ENCODE peak calls at places on chromosome 1, in seven cellular contexts. A is GM23248; I is type B pancreatic cell; W is stimulated activated CD4-positive, alpha-beta T cell treated with anti-CD3 and anti-CD28 coated beads, Interleukin-1b, Interleukin-23, amount 100 ng/mL, for 4 hours; R is activated CD4-positive, CD25-positive, alpha-beta regulatory T cell; C is fibroblast of the aortic adventitia; T is posterior cingulate gyrus. H is an unnamed sample.

GRCh38 chr1:22452401-22452963 is 831 bp downstream of the ZBTB40 start:
- DNase-seq in T (no peak), C (peak), W (no peak), I (no peak), A (peak), R (no peak), H (peak)

GRCh38 chr1:7940745-7941436 is at the start of gene TNFRSF9:
- DNase-seq in T (no peak), A (peak), I (no peak), W (peak), R (peak), C (peak), H (no peak)

GRCh38 chr1:16048573-16049189 is 5.1 kb downstream of the CLCNKB start:
- DNase-seq in T (no peak), I (peak), W (peak), R (no peak), A (peak), C (peak), H (no peak)

GRCh38 chr1:23759277-23759676 is 16.0 kb downstream of the ELOA start:
- DNase-seq in I (no peak), T (peak), C (peak), W (no peak), A (no peak), R (no peak), H (peak)

GRCh38 chr1:32200226-32201010 is at the start of gene CCDC28B:
- DNase-seq in I (no peak), C (peak), W (peak), R (no peak), T (peak), A (peak), H (peak)

GRCh38 chr1:198776602-198777029 is 137.8 kb downstream of the PTPRC start:
- DNase-seq in A (peak), W (no peak), C (peak), R (no peak), I (no peak), T (no peak), H (peak)

GRCh38 chr1:37662031-37662755 is 27.5 kb upstream of the RSPO1 start:
- DNase-seq in C (no peak), T (no peak), I (no peak), A (no peak), R (no peak), W (no peak), H (no peak)

GRCh38 chr1:208834346-208835081 is 590.3 kb upstream of the PLXNA2 start:
- DNase-seq in A (peak), C (peak), I (no peak), R (no peak), W (no peak), T (no peak), H (no peak)

GRCh38 chr1:39852214-39852791 is 31.0 kb downstream of the TRIT1 start:
- DNase-seq in R (no peak), T (no peak), I (no peak), A (no peak), C (no peak), W (no peak), H (no peak)

GRCh38 chr1:98325646-98326441 is 335.7 kb upstream of the SNX7 start:
- DNase-seq in T (no peak), C (peak), W (no peak), A (peak), I (no peak), R (no peak), H (no peak)

GRCh38 chr1:7401814-7402547 is 369.1 kb upstream of the VAMP3 start:
- DNase-seq in I (peak), R (no peak), T (no peak), A (peak), W (no peak), C (peak), H (no peak)

GRCh38 chr1:160256396-160257046 is 5.8 kb downstream of the DCAF8 start:
- DNase-seq in I (no peak), T (no peak), A (peak), R (no peak), W (no peak), C (peak), H (no peak)

H was measured in C1 segment of cervical spinal cord.